ENCODE peak calls at places on chromosomes 12 and 14, in five cellular contexts. N is NB4; A is activated T-helper 9 cell treated with anti-CD3 and anti-CD28 coated beads, Interleukin-2, amount 50 U/mL, for 16 hours; R is IMR-90; Q is NCI-H2081. T is an unnamed sample.

GRCh38 chr12:43550831-43551270 is 1.2 kb downstream of the ADAMTS20 start:
- DNase-seq in R (no peak), Q (no peak), N (no peak), A (no peak), T (no peak)

GRCh38 chr14:49427117-49427516 is 159.1 kb downstream of the RPS29 start:
- DNase-seq in Q (no peak), R (no peak), A (no peak), N (no peak), T (no peak)

GRCh38 chr12:89474615-89475014 is 50.0 kb downstream of the GALNT4 start:
- DNase-seq in Q (no peak), R (no peak), A (no peak), N (no peak), T (no peak)

GRCh38 chr14:94295360-94296180 is 2.5 kb upstream of the SERPINA10 start:
- DNase-seq in Q (no peak), A (no peak), R (no peak), N (no peak), T (no peak)

GRCh38 chr12:5043589-5044419 is at the start of gene KCNA5:
- DNase-seq in N (peak), R (no peak), A (no peak), Q (peak), T (peak)

GRCh38 chr14:64915025-64915424 is 770 bp downstream of the CHURC1 start:
- DNase-seq in N (no peak), Q (no peak), A (no peak), R (no peak), T (no peak)

GRCh38 chr12:132479938-132480619 is 9.9 kb upstream of the FBRSL1 start:
- DNase-seq in N (no peak), A (no peak), R (no peak), Q (no peak), T (no peak)

GRCh38 chr14:36773136-36773540 is 111.5 kb downstream of the PAX9 start:
- DNase-seq in Q (peak), N (peak), R (peak), A (no peak), T (peak)

GRCh38 chr14:64478634-64479250 is 13.4 kb downstream of the AKAP5 start:
- DNase-seq in N (peak), R (peak), A (no peak), Q (peak), T (peak)

GRCh38 chr14:69355955-69356321 is 42.2 kb downstream of the ERH start:
- DNase-seq in A (no peak), N (no peak), Q (no peak), R (peak), T (no peak)

GRCh38 chr14:100785338-100785615 is 40.6 kb upstream of the MEG3 start:
- DNase-seq in A (no peak), N (no peak), R (no peak), Q (no peak), T (no peak)

GRCh38 chr12:39587247-39587646 is 32.4 kb downstream of the ABCD2 start:
- DNase-seq in A (no peak), N (peak), R (no peak), Q (no peak), T (no peak)

GRCh38 chr14:91869556-91869955 is 2.2 kb upstream of the TC2N start:
- DNase-seq in A (no peak), N (no peak), R (peak), Q (peak), T (no peak)

GRCh38 chr12:93379432-93380308 is 1.9 kb downstream of the NUDT4 start:
- DNase-seq in N (peak), R (peak), A (no peak), Q (no peak), T (no peak)

GRCh38 chr14:22875748-22876319 is 4.3 kb downstream of the LRP10 start:
- DNase-seq in A (no peak), N (no peak), R (no peak), Q (no peak), T (no peak)

GRCh38 chr14:91149462-91149861 is 35.6 kb downstream of the DGLUCY start:
- DNase-seq in R (peak), A (no peak), N (peak), Q (no peak), T (no peak)

GRCh38 chr12:123808167-123808566 is 46.1 kb downstream of the DNAH10 start:
- DNase-seq in N (no peak), R (peak), A (no peak), Q (no peak), T (peak)

GRCh38 chr14:42370056-42370455 is 763.4 kb downstream of the LRFN5 start:
- DNase-seq in Q (no peak), R (no peak), A (no peak), N (no peak), T (no peak)

GRCh38 chr12:1795785-1796514 is 24.4 kb upstream of the LRTM2 start:
- DNase-seq in A (peak), N (peak), Q (peak), R (peak), T (peak)

GRCh38 chr12:87142346-87142745 is 886.2 kb upstream of the MGAT4C start:
- DNase-seq in N (no peak), Q (no peak), A (no peak), R (no peak), T (no peak)

GRCh38 chr12:45762185-45763110 is 32.9 kb downstream of the ARID2 start:
- DNase-seq in R (peak), A (no peak), N (peak), Q (peak), T (peak)

GRCh38 chr12:12008931-12009611 is 61.7 kb upstream of the BCL2L14 start:
- DNase-seq in A (peak), R (peak), N (peak), Q (peak), T (peak)

GRCh38 chr12:57853864-57854556 is 7.5 kb upstream of the CTDSP2 start:
- DNase-seq in R (no peak), A (no peak), Q (no peak), N (no peak), T (no peak)

GRCh38 chr14:99241314-99242035 is 30.5 kb downstream of the BCL11B start:
- DNase-seq in Q (no peak), N (peak), A (no peak), R (no peak), T (no peak)

GRCh38 chr14:88025350-88025749 is 20.4 kb downstream of the GPR65 start:
- DNase-seq in Q (no peak), A (no peak), R (no peak), N (no peak), T (no peak)